ENCODE peak calls at places on chromosomes 4 and X, in four cellular contexts. K is kidney, F is psoas muscle, W is testis. A is an unnamed sample.

GRCh38 chr4:15926486-15926885 is 12.1 kb downstream of the FGFBP1 start:
- DNase-seq in K (no peak), F (no peak), W (no peak), A (no peak)

GRCh38 chr4:28822163-28822562 is 1898.0 kb upstream of the PCDH7 start:
- DNase-seq in K (no peak), W (no peak), F (no peak), A (no peak)

GRCh38 chr4:43843501-43843900 is 605.1 kb downstream of the KCTD8 start:
- DNase-seq in F (no peak), W (no peak), K (no peak), A (no peak)

GRCh38 chr4:8900588-8900987 is 28.9 kb upstream of the HMX1 start:
- DNase-seq in F (no peak), K (peak), W (no peak), A (no peak)

GRCh38 chrX:19670854-19671620 is 155.7 kb upstream of the MAP3K15 start:
- DNase-seq in F (no peak), W (peak), K (peak), A (no peak)

GRCh38 chr4:8651661-8652180 is 59.2 kb downstream of the CPZ start:
- DNase-seq in F (no peak), K (peak), W (no peak), A (no peak)

GRCh38 chrX:108439961-108440696 is 491 bp downstream of the COL4A5 start:
- DNase-seq in F (peak), W (peak), K (peak), A (no peak)

GRCh38 chrX:1933964-1934363 is 319.1 kb downstream of the ASMT start:
- DNase-seq in K (no peak), W (no peak), F (no peak), A (no peak)

GRCh38 chr4:19888587-19888986 is 363.1 kb upstream of the SLIT2 start:
- DNase-seq in F (no peak), K (no peak), W (no peak), A (no peak)

DNA sequence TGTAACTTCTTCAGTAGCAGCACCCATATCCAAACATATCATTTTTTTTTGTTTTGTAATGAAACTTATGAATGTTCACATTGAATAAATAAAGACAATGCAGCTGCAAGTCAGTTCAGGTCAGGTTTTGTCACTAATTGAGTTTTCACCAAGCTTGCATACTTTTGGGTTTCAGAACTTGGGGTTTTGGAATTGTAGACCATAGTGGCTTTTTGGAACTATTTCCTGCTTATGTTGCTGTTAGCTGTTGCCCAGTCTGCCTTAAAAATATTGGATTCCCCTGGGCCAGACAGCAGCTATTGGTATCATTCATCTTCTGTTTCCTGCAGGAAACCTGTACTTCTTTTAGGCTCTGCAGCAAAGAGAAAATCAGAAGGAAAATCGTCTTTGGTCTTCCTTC is 113.4 kb upstream of the LIMCH1 start:
- DNase-seq in K (no peak), W (no peak), F (no peak), A (no peak)
- H3K27ac ChIP-seq in K (no peak), W (no peak), F (peak), A (no peak)

GRCh38 chrX:13067842-13068241 is 23.4 kb upstream of the FAM9C start:
- DNase-seq in F (no peak), K (no peak), W (no peak), A (no peak)

GRCh38 chrX:13069771-13070410 is 25.5 kb upstream of the FAM9C start:
- DNase-seq in W (no peak), F (no peak), K (no peak), A (no peak)

GRCh38 chrX:13068651-13069050 is 24.2 kb upstream of the FAM9C start:
- DNase-seq in F (no peak), W (no peak), K (no peak), A (no peak)

GRCh38 chrX:13064599-13065143 is 20.3 kb upstream of the FAM9C start:
- DNase-seq in K (no peak), F (peak), W (peak), A (no peak)

GRCh38 chrX:13066391-13066790 is 22.0 kb upstream of the FAM9C start:
- DNase-seq in W (no peak), K (no peak), F (no peak), A (no peak)
- H3K27ac ChIP-seq in W (no peak), K (no peak), F (no peak), A (peak)

GRCh38 chrX:109843963-109844751 is 111.1 kb upstream of the ACSL4 start:
- DNase-seq in W (no peak), F (no peak), K (no peak), A (no peak)
- H3K27ac ChIP-seq in W (no peak), F (no peak), K (no peak), A (peak)

GRCh38 chr4:114040319-114041116 is 61.1 kb upstream of the ARSJ start:
- DNase-seq in F (no peak), W (no peak), K (no peak), A (no peak)

GRCh38 chr4:114036864-114037263 is 57.4 kb upstream of the ARSJ start:
- DNase-seq in K (no peak), F (no peak), W (no peak), A (no peak)

GRCh38 chr4:114041117-114041475 is 61.6 kb upstream of the ARSJ start:
- DNase-seq in F (no peak), K (no peak), W (no peak), A (no peak)

GRCh38 chr4:114037981-114038380 is 58.5 kb upstream of the ARSJ start:
- DNase-seq in W (no peak), F (no peak), K (no peak), A (no peak)

GRCh38 chr4:114038762-114039392 is 59.4 kb upstream of the ARSJ start:
- DNase-seq in F (no peak), W (no peak), K (no peak), A (no peak)
- H3K27ac ChIP-seq in F (no peak), W (no peak), K (no peak), A (no peak)

GRCh38 chr4:104966349-104967033 is 180.2 kb upstream of the TET2 start:
- DNase-seq in F (no peak), K (no peak), W (no peak), A (no peak)
- H3K27ac ChIP-seq in F (no peak), K (no peak), W (no peak), A (peak)

GRCh38 chrX:118420462-118420861 is 74.6 kb downstream of the WDR44 start:
- DNase-seq in W (no peak), K (no peak), F (no peak), A (no peak)
- H3K27ac ChIP-seq in W (no peak), K (no peak), F (no peak), A (peak)

GRCh38 chrX:14673236-14673635 is 143.9 kb downstream of the GLRA2 start:
- DNase-seq in F (no peak), K (no peak), W (no peak), A (no peak)

GRCh38 chrX:14672611-14673172 is 143.4 kb downstream of the GLRA2 start:
- DNase-seq in W (no peak), F (no peak), K (no peak), A (no peak)

GRCh38 chrX:14675500-14675899 is 146.2 kb downstream of the GLRA2 start:
- DNase-seq in W (no peak), F (no peak), K (no peak), A (no peak)

GRCh38 chrX:14676431-14676830 is 147.1 kb downstream of the GLRA2 start:
- DNase-seq in W (no peak), F (no peak), K (no peak), A (no peak)

GRCh38 chrX:14673764-14674163 is 144.4 kb downstream of the GLRA2 start:
- DNase-seq in K (no peak), W (no peak), F (no peak), A (no peak)
- H3K27ac ChIP-seq in K (no peak), W (no peak), F (no peak), A (no peak)

GRCh38 chr4:139243448-139244365 is 36.3 kb downstream of the MGARP start:
- DNase-seq in K (no peak), F (no peak), W (no peak), A (no peak)
- H3K27ac ChIP-seq in K (no peak), F (peak), W (no peak), A (peak)